ENCODE peak calls at places on chromosomes 16 and 17, in five cellular contexts. X is stimulated activated CD4-positive, alpha-beta T cell treated with anti-CD3 and anti-CD28 coated beads, TNF-alpha, amount 100 ng/mL, for 4 hours; P is stromal cell of bone marrow; A is NCI-H774; M is mucosa of descending colon. J is an unnamed sample.

GRCh38 chr17:47203984-47204721 is 5.0 kb upstream of the MYL4 start:
- DNase-seq in X (no peak), P (no peak), A (no peak), M (no peak), J (no peak)

GRCh38 chr17:11094377-11094776 is 146.6 kb upstream of the SHISA6 start:
- DNase-seq in X (no peak), P (no peak), A (no peak), M (no peak), J (no peak)

GRCh38 chr16:25419681-25420080 is 162.0 kb upstream of the ZKSCAN2 start:
- DNase-seq in X (no peak), P (no peak), A (no peak), M (no peak), J (no peak)

GRCh38 chr17:57357830-57358426 is 101.6 kb downstream of the MSI2 start:
- DNase-seq in X (no peak), P (no peak), A (no peak), M (no peak), J (no peak)

GRCh38 chr17:77509599-77509998 is 368.8 kb downstream of the SEC14L1 start:
- DNase-seq in X (no peak), P (no peak), A (no peak), M (no peak), J (no peak)

GRCh38 chr16:17887963-17888362 is 417.2 kb upstream of the XYLT1 start:
- DNase-seq in X (no peak), P (no peak), A (no peak), M (no peak), J (no peak)

GRCh38 chr17:74536890-74537289 is 5.6 kb upstream of the CD300LB start:
- DNase-seq in X (no peak), P (no peak), A (no peak), M (no peak), J (no peak)

GRCh38 chr16:9116141-9116540 is 24.7 kb downstream of the HAPSTR1 start:
- DNase-seq in X (no peak), P (no peak), A (no peak), M (no peak), J (no peak)

GRCh38 chr16:73717266-73718057 is 579.2 kb upstream of the PSMD7 start:
- DNase-seq in X (no peak), P (no peak), A (no peak), M (no peak), J (no peak)

GRCh38 chr16:53817117-53817516 is 113.2 kb downstream of the FTO start:
- DNase-seq in X (no peak), P (peak), A (no peak), M (no peak), J (no peak)

GRCh38 chr17:43044024-43044423 is 19.0 kb downstream of the RND2 start:
- DNase-seq in X (no peak), P (no peak), A (no peak), M (no peak), J (no peak)

GRCh38 chr16:30110661-30111060 is 2.7 kb downstream of the GDPD3 start:
- DNase-seq in X (no peak), P (no peak), A (no peak), M (no peak), J (no peak)

GRCh38 chr16:76535-77272 is 1.3 kb upstream of the MPG start:
- DNase-seq in X (no peak), P (peak), A (no peak), M (peak), J (peak)

GRCh38 chr17:17198281-17198680 is 7.9 kb downstream of the PLD6 start:
- DNase-seq in X (no peak), P (no peak), A (no peak), M (no peak), J (no peak)

GRCh38 chr17:45787044-45787443 is 2.9 kb downstream of the CRHR1 start:
- DNase-seq in X (no peak), P (no peak), A (no peak), M (no peak), J (no peak)

GRCh38 chr16:12081048-12081404 is 104.5 kb downstream of the SNX29 start:
- DNase-seq in X (no peak), P (no peak), A (no peak), M (no peak), J (no peak)

GRCh38 chr16:66798162-66798561 is 3.2 kb downstream of the TERB1 start:
- DNase-seq in X (no peak), P (peak), A (no peak), M (no peak), J (no peak)

GRCh38 chr16:50144211-50144610 is 8.9 kb upstream of the TENT4B start:
- DNase-seq in X (no peak), P (no peak), A (no peak), M (no peak), J (no peak)

GRCh38 chr16:47643610-47644009 is 182.5 kb downstream of the PHKB start:
- DNase-seq in X (no peak), P (no peak), A (no peak), M (no peak), J (no peak)

GRCh38 chr16:50301626-50302471 is 35.5 kb downstream of the ADCY7 start:
- DNase-seq in X (no peak), P (no peak), A (no peak), M (peak), J (no peak)

GRCh38 chr17:58936295-58936694 is 170.4 kb downstream of the TRIM37 start:
- DNase-seq in X (no peak), P (no peak), A (no peak), M (no peak), J (no peak)

GRCh38 chr17:73969956-73970355 is 233.5 kb upstream of the RPL38 start:
- DNase-seq in X (no peak), P (no peak), A (no peak), M (no peak), J (no peak)

GRCh38 chr16:85902366-85903155 is 3.6 kb downstream of the IRF8 start:
- DNase-seq in X (no peak), P (no peak), A (no peak), M (peak), J (no peak)

GRCh38 chr16:4648917-4649316 is 24.3 kb downstream of the MGRN1 start:
- DNase-seq in X (no peak), P (no peak), A (no peak), M (no peak), J (no peak)

GRCh38 chr17:21375757-21376584 is at the start of gene KCNJ12:
- DNase-seq in X (no peak), P (no peak), A (no peak), M (no peak), J (no peak)

GRCh38 chr17:41064301-41064700 is 1.4 kb downstream of the KRTAP2-4 start:
- DNase-seq in X (no peak), P (no peak), A (no peak), M (no peak), J (no peak)

GRCh38 chr17:73910216-73910615 is 266.0 kb upstream of the SDK2 start:
- DNase-seq in X (no peak), P (no peak), A (no peak), M (no peak), J (no peak)

GRCh38 chr16:80347900-80348299 is 192.9 kb upstream of the DYNLRB2 start:
- DNase-seq in X (no peak), P (no peak), A (no peak), M (no peak), J (peak)

GRCh38 chr17:42342242-42343008 is 45.8 kb downstream of the STAT3 start:
- DNase-seq in X (no peak), P (no peak), A (no peak), M (no peak), J (no peak)

GRCh38 chr17:57356153-57356721 is 99.9 kb downstream of the MSI2 start:
- DNase-seq in X (no peak), P (no peak), A (no peak), M (no peak), J (no peak)

GRCh38 chr17:49191407-49191916 is 18.9 kb downstream of the GNGT2 start:
- DNase-seq in X (no peak), P (no peak), A (no peak), M (no peak), J (no peak)

GRCh38 chr17:21029032-21029431 is 13.8 kb downstream of the USP22 start:
- DNase-seq in X (no peak), P (peak), A (no peak), M (no peak), J (no peak)

GRCh38 chr16:28182183-28182582 is 29.6 kb downstream of the XPO6 start:
- DNase-seq in X (no peak), P (no peak), A (no peak), M (no peak), J (no peak)

GRCh38 chr16:78516006-78516405 is 416.6 kb downstream of the WWOX start:
- DNase-seq in X (no peak), P (no peak), A (no peak), M (no peak), J (no peak)

GRCh38 chr16:66250686-66251405 is 115.6 kb upstream of the CDH5 start:
- DNase-seq in X (no peak), P (peak), A (no peak), M (peak), J (no peak)